ENCODE peak calls at places on chromosomes 13 and 19, in five cellular contexts. One of them, this sample, is unnamed.

GRCh38 chr13:22175211-22175610 is 504.3 kb downstream of the FGF9 start:
- DNase-seq in SK-N-SH: no peak
- DNase-seq in K562: no peak
- DNase-seq in GM12878: no peak
- DNase-seq in HepG2: no peak
- DNase-seq in this sample: no peak

GRCh38 chr19:37874784-37875183 is 31.6 kb downstream of the WDR87 start:
- DNase-seq in SK-N-SH: no peak
- DNase-seq in K562: no peak
- DNase-seq in GM12878: no peak
- DNase-seq in HepG2: peak; percentile 47
- DNase-seq in this sample: no peak

GRCh38 chr13:102293723-102294122 is 108.1 kb downstream of the FGF14 start:
- DNase-seq in SK-N-SH: no peak
- DNase-seq in K562: no peak
- DNase-seq in GM12878: no peak
- DNase-seq in HepG2: no peak
- DNase-seq in this sample: no peak

GRCh38 chr13:30880756-30881155 is 25.3 kb upstream of the MEDAG start:
- DNase-seq in SK-N-SH: no peak
- DNase-seq in K562: no peak
- DNase-seq in GM12878: no peak
- DNase-seq in HepG2: peak; percentile 37
- DNase-seq in this sample: no peak

GRCh38 chr13:46665630-46666482 is 112.9 kb downstream of the LRCH1 start:
- DNase-seq in SK-N-SH: peak; percentile 29
- DNase-seq in K562: no peak
- DNase-seq in GM12878: no peak
- DNase-seq in HepG2: peak; percentile 70
- DNase-seq in this sample: no peak

GRCh38 chr13:94711561-94712286 is 621 bp downstream of the SOX21 start:
- DNase-seq in SK-N-SH: peak; percentile 54
- DNase-seq in K562: peak; percentile 39
- DNase-seq in GM12878: no peak
- DNase-seq in HepG2: no peak
- DNase-seq in this sample: no peak

GRCh38 chr19:17325881-17326594 is 8.6 kb downstream of the ANO8 start:
- DNase-seq in SK-N-SH: no peak
- DNase-seq in K562: no peak
- DNase-seq in GM12878: no peak
- DNase-seq in HepG2: no peak
- DNase-seq in this sample: no peak

GRCh38 chr13:36297259-36297599 is 385 bp downstream of the CCDC169 start:
- DNase-seq in SK-N-SH: no peak
- DNase-seq in K562: no peak
- DNase-seq in GM12878: no peak
- DNase-seq in HepG2: no peak
- DNase-seq in this sample: peak; percentile 24

GRCh38 chr19:9159891-9160290 is 18.9 kb upstream of the OR7D2 start:
- DNase-seq in SK-N-SH: no peak
- DNase-seq in K562: no peak
- DNase-seq in GM12878: no peak
- DNase-seq in HepG2: no peak
- DNase-seq in this sample: no peak

GRCh38 chr19:38034153-38034835 is 127.3 kb downstream of the SIPA1L3 start:
- DNase-seq in SK-N-SH: no peak
- DNase-seq in K562: no peak
- DNase-seq in GM12878: no peak
- DNase-seq in HepG2: no peak
- DNase-seq in this sample: peak; percentile 53

GRCh38 chr19:34254552-34255432 is at the start of gene GARRE1:
- DNase-seq in SK-N-SH: peak; percentile 93
- DNase-seq in K562: peak; percentile 64
- DNase-seq in GM12878: no peak
- DNase-seq in HepG2: no peak
- DNase-seq in this sample: peak; percentile 21

GRCh38 chr19:5801796-5802616 is 2.9 kb upstream of the NRTN start:
- DNase-seq in SK-N-SH: peak; percentile 66
- DNase-seq in K562: peak; percentile 77
- DNase-seq in GM12878: no peak
- DNase-seq in HepG2: no peak
- DNase-seq in this sample: no peak

GRCh38 chr13:29707876-29708543 is 112.5 kb upstream of the SLC7A1 start:
- DNase-seq in SK-N-SH: peak; percentile 41
- DNase-seq in K562: peak; percentile 56
- DNase-seq in GM12878: no peak
- DNase-seq in HepG2: peak; percentile 44
- DNase-seq in this sample: peak; percentile 80

GRCh38 chr19:35019144-35019543 is 11.1 kb upstream of the SCN1B start:
- DNase-seq in SK-N-SH: no peak
- DNase-seq in K562: no peak
- DNase-seq in GM12878: no peak
- DNase-seq in HepG2: no peak
- DNase-seq in this sample: no peak

GRCh38 chr19:10552596-10553053 is 8.9 kb downstream of the ATG4D start:
- DNase-seq in SK-N-SH: peak; percentile 75
- DNase-seq in K562: peak; percentile 88
- DNase-seq in GM12878: no peak
- DNase-seq in HepG2: no peak
- DNase-seq in this sample: no peak

GRCh38 chr19:16002380-16002779 is 53.6 kb downstream of the OR10H4 start:
- DNase-seq in SK-N-SH: no peak
- DNase-seq in K562: no peak
- DNase-seq in GM12878: no peak
- DNase-seq in HepG2: no peak
- DNase-seq in this sample: peak; percentile 18

GRCh38 chr19:34502582-34503545 is 21.3 kb downstream of the WTIP start:
- DNase-seq in SK-N-SH: peak; percentile 9
- DNase-seq in K562: no peak
- DNase-seq in GM12878: no peak
- DNase-seq in HepG2: no peak
- DNase-seq in this sample: no peak

GRCh38 chr13:98300956-98301641 is 124.0 kb upstream of the RNF113B start:
- DNase-seq in SK-N-SH: no peak
- DNase-seq in K562: no peak
- DNase-seq in GM12878: no peak
- DNase-seq in HepG2: peak; percentile 96
- DNase-seq in this sample: no peak

GRCh38 chr13:92510416-92510815 is 716.2 kb upstream of the GPC6 start:
- DNase-seq in SK-N-SH: no peak
- DNase-seq in K562: no peak
- DNase-seq in GM12878: no peak
- DNase-seq in HepG2: no peak
- DNase-seq in this sample: no peak

GRCh38 chr13:39586142-39586541 is 16.9 kb downstream of the LHFPL6 start:
- DNase-seq in SK-N-SH: no peak
- DNase-seq in K562: no peak
- DNase-seq in GM12878: no peak
- DNase-seq in HepG2: no peak
- DNase-seq in this sample: no peak

GRCh38 chr13:26600345-26600761 is 42.9 kb downstream of the WASF3 start:
- DNase-seq in SK-N-SH: no peak
- DNase-seq in K562: no peak
- DNase-seq in GM12878: no peak
- DNase-seq in HepG2: no peak
- DNase-seq in this sample: no peak

GRCh38 chr13:26605845-26606244 is 48.4 kb downstream of the WASF3 start:
- DNase-seq in SK-N-SH: no peak
- DNase-seq in K562: peak; percentile 9
- DNase-seq in GM12878: no peak
- DNase-seq in HepG2: peak; percentile 12
- DNase-seq in this sample: no peak

GRCh38 chr13:26602783-26603182 is 45.3 kb downstream of the WASF3 start:
- DNase-seq in SK-N-SH: no peak
- DNase-seq in K562: no peak
- DNase-seq in GM12878: no peak
- DNase-seq in HepG2: no peak
- DNase-seq in this sample: no peak

GRCh38 chr13:26601669-26602068 is 44.2 kb downstream of the WASF3 start:
- DNase-seq in SK-N-SH: peak; percentile 53
- DNase-seq in K562: peak; percentile 2
- DNase-seq in GM12878: peak; percentile 15
- DNase-seq in HepG2: no peak
- DNase-seq in this sample: peak; percentile 59

DNA sequence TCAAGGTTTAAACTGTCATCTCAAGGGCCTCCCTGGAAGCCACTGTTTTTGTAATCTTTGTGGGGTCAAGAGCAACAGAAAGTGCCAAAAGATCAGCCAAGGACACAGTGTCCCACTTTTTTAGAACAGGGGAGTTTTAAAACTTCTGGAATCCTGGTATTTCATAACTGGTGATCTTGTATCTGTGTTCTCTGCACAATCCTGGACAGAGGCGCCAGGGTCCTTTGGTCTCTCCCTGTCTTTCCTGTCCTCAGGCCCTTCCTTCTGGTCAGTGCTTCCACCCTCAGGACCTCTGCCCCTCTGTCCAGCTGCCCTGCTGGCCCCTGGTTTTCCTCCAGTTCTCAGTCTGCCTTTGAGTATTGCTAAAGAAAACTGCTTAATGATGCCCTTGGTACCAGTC is 47.3 kb downstream of the WASF3 start:
- DNase-seq in SK-N-SH: no peak
- DNase-seq in K562: no peak
- DNase-seq in GM12878: no peak
- DNase-seq in HepG2: no peak
- DNase-seq in this sample: no peak
- TF ChIP-seq REST in SK-N-SH: no peak
- TF ChIP-seq REST in K562: no peak
- TF ChIP-seq REST in GM12878: no peak
- TF ChIP-seq REST in HepG2: no peak
- TF ChIP-seq REST in this sample: no peak

DNA sequence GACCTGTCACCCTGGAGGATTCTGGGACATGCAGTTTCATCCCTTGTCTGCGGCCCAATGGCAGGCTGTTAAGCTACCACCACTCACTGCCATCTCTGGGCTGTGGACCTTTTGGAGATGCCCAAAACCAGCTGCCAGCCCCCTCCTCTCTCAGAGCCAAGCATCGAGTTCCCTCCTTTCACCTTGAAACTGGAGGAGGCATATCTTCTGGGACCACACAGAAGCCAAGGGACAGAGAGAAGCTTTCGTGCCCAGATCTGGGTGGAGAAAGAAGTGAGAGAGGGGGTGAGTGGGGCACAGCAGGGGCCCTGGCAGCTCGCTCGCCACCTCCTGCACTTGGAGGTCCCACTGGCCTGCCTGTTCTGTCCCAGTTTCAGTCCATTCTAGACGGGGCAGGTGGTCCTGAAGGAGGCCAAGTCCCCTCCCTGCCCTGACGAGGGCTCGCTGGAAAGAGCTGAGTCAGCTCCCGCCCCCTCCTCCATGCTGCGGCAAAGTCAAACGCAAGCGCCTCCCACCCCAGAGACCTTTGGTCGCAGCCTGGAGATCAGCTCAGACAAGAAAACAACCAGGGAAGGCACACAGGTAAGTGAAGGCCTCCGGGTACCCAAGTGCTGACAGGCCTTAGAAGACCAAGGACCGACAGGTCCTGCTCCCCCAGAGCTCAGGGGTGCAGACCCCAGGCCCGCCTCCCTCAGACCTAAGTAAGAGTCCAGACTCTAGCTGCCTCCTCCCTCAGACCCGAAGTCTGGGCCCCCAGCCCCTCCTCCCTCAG is 3.8 kb downstream of the BCAT2 start:
- DNase-seq in SK-N-SH: peak; percentile 19
- DNase-seq in K562: peak; percentile 75
- DNase-seq in GM12878: no peak
- DNase-seq in HepG2: peak; percentile 88
- DNase-seq in this sample: no peak
- TF ChIP-seq GABPA in SK-N-SH: no peak
- TF ChIP-seq GABPA in K562: no peak
- TF ChIP-seq GABPA in GM12878: no peak
- TF ChIP-seq GABPA in HepG2: no peak
- TF ChIP-seq GABPA in this sample: no peak

DNA sequence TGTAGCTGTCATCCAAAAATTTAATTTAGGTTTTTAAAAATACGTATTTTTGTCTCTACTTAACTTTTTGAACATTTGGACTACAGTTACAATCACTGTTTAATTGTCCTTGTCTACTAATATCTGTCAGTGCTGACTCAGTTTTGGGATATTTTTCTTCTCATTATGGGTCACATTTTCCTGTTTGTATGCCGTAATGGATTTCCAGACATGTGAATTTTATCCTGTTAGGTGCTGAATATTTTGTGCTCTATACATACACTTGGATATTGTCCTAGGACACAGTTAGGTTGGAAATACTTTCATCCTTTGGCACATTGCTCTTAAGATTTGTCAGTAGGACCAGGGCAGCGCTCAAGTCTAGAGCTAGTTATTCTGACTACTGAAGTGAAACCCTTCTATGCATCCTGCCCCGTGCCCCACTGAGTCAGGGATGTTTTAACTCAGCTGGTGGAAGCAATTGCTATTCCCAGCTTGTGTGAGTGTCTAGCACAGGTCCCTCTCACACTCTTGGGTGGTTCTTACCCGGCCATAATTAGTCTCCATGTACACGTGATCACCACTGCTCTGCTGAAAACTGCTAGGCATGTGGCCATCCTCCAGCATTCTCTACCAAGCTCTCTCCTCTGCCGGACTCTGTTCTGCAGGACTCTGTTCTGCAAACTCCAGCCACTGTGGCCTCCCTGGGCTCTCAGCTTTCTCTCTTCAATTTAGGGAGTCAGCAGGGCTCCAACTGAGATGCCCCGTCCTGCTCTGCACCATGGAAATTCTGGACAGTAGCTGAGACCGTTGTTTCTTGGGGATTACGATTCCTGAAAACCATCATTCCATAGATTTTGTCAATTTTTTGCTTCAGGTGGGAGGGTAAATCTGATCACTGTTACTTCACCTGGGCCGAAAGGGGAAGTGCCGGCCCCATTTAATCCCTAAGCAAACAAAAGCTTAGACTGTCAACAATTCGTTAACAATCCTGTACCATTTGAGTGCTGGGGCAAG is 11.1 kb downstream of the PROZ start:
- DNase-seq in SK-N-SH: no peak
- DNase-seq in K562: no peak
- DNase-seq in GM12878: no peak
- DNase-seq in HepG2: peak; percentile 83
- DNase-seq in this sample: no peak
- TF ChIP-seq REST in SK-N-SH: no peak
- TF ChIP-seq REST in K562: no peak
- TF ChIP-seq REST in GM12878: no peak
- TF ChIP-seq REST in HepG2: no peak
- TF ChIP-seq REST in this sample: no peak

DNA sequence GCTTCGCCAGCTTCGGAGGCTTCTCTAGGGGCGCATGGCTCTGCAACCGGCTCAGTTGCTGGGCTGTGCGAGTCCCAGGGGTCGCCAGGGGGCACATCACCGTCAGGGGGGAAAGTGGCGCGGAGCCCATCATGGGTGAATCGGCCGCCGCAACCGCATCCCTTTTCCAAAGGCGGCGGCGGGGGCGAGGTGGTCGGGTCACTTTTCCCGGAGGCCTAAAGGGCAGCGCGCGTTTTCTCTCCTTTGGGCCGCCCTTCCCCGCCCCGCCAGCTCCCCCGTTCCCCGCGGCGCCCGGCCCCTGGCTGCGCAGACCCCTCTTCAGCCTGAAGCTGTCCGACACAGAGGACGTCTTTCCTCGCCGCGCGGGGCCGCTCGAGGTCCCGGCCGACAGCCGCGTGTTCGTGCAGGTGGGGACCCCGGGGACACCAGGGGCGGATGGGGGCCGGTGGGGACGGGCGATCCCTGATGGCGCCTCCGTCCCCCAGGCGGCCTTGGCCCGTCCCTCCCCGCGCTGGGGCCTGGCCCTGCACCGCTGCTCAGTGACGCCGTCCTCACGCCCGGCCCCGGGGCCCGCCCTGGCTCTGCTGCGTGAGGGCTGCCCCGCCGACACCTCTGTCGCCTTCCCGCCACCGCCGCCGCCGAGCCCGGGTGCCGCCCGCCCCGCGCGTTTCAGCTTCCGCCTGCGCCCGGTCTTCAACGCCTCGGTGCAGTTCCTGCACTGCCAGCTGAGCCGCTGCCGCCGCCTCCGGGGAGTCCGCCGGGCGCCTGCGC is 1.7 kb downstream of the TGFBR3L start:
- DNase-seq in SK-N-SH: peak; percentile 68
- DNase-seq in K562: no peak
- DNase-seq in GM12878: no peak
- DNase-seq in HepG2: no peak
- DNase-seq in this sample: peak; percentile 64
- TF ChIP-seq GABPA in SK-N-SH: no peak
- TF ChIP-seq GABPA in K562: no peak
- TF ChIP-seq GABPA in GM12878: no peak
- TF ChIP-seq GABPA in HepG2: no peak
- TF ChIP-seq GABPA in this sample: peak; percentile 64

This sample was measured in HL-60.